ENCODE peak calls at places on chromosomes 11 and 22, in five cellular contexts. L is mesendoderm; R is CD4-positive, alpha-beta T cell; D is pancreas; M is colonic mucosa. G is an unnamed sample.

GRCh38 chr22:39215430-39216142 is 29.2 kb downstream of the PDGFB start:
- DNase-seq in D (peak; percentile 10), L (peak; percentile 64), M (no peak), R (no peak), G (no peak)

GRCh38 chr22:50236731-50237409 is 8.0 kb downstream of the TUBGCP6 start:
- DNase-seq in D (no peak), M (no peak), R (no peak), L (peak; percentile 36), G (no peak)

GRCh38 chr11:124902616-124903015 is 5.0 kb upstream of the ROBO4 start:
- DNase-seq in M (no peak), L (no peak), D (no peak), R (no peak), G (no peak)

GRCh38 chr11:18774801-18775200 is 16.8 kb downstream of the PTPN5 start:
- DNase-seq in D (no peak), L (no peak), M (no peak), R (no peak), G (no peak)

GRCh38 chr11:107044503-107044902 is 26.2 kb upstream of the GUCY1A2 start:
- DNase-seq in R (no peak), L (no peak), M (no peak), D (no peak), G (no peak)

GRCh38 chr11:34749666-34750659 is 129.1 kb downstream of the EHF start:
- DNase-seq in R (no peak), M (no peak), D (no peak), L (no peak), G (no peak)

GRCh38 chr22:40979871-40980270 is 28.7 kb downstream of the RBX1 start:
- DNase-seq in D (no peak), R (no peak), L (no peak), M (no peak), G (no peak)

GRCh38 chr22:25696763-25697710 is 45.0 kb upstream of the MYO18B start:
- DNase-seq in D (no peak), L (no peak), R (no peak), M (no peak), G (no peak)

GRCh38 chr22:24952837-24953293 is 349 bp downstream of the KIAA1671 start:
- DNase-seq in L (peak; percentile 93), M (peak; percentile 59), D (no peak), R (no peak), G (no peak)

GRCh38 chr22:38751422-38752346 is 4.1 kb downstream of the SUN2 start:
- DNase-seq in D (no peak), L (no peak), M (peak; percentile 52), R (peak; percentile 61), G (peak; percentile 86)

GRCh38 chr11:78660451-78660850 is 85.8 kb upstream of the NARS2 start:
- DNase-seq in R (no peak), M (no peak), D (no peak), L (no peak), G (no peak)

GRCh38 chr11:118912742-118913410 is 12.8 kb downstream of the BCL9L start:
- DNase-seq in R (no peak), L (peak; percentile 73), M (peak; percentile 66), D (peak; percentile 40), G (no peak)

GRCh38 chr22:26065847-26066246 is 103.4 kb upstream of the SEZ6L start:
- DNase-seq in M (no peak), L (peak; percentile 73), D (no peak), R (no peak), G (no peak)

GRCh38 chr22:44965171-44965570 is 44.6 kb downstream of the PHF21B start:
- DNase-seq in L (no peak), R (no peak), D (no peak), M (no peak), G (no peak)

GRCh38 chr11:86738615-86739014 is 61.7 kb upstream of the PRSS23 start:
- DNase-seq in L (no peak), D (no peak), R (no peak), M (no peak), G (no peak)

GRCh38 chr11:65334696-65335295 is 1.1 kb downstream of the DPF2 start:
- DNase-seq in D (no peak), M (no peak), R (no peak), L (no peak), G (no peak)

GRCh38 chr11:9825315-9825714 is 161.4 kb downstream of the SWAP70 start:
- DNase-seq in M (no peak), R (no peak), L (no peak), D (no peak), G (no peak)

GRCh38 chr22:34493471-34493870 is 572.5 kb upstream of the ISX start:
- DNase-seq in M (no peak), D (no peak), L (no peak), R (no peak), G (no peak)

GRCh38 chr11:68549789-68550484 is 89.4 kb downstream of the PPP6R3 start:
- DNase-seq in M (no peak), L (no peak), D (no peak), R (no peak), G (no peak)

GRCh38 chr22:49668402-49668801 is 159.3 kb downstream of the BRD1 start:
- DNase-seq in D (no peak), M (no peak), R (no peak), L (no peak), G (no peak)

DNA sequence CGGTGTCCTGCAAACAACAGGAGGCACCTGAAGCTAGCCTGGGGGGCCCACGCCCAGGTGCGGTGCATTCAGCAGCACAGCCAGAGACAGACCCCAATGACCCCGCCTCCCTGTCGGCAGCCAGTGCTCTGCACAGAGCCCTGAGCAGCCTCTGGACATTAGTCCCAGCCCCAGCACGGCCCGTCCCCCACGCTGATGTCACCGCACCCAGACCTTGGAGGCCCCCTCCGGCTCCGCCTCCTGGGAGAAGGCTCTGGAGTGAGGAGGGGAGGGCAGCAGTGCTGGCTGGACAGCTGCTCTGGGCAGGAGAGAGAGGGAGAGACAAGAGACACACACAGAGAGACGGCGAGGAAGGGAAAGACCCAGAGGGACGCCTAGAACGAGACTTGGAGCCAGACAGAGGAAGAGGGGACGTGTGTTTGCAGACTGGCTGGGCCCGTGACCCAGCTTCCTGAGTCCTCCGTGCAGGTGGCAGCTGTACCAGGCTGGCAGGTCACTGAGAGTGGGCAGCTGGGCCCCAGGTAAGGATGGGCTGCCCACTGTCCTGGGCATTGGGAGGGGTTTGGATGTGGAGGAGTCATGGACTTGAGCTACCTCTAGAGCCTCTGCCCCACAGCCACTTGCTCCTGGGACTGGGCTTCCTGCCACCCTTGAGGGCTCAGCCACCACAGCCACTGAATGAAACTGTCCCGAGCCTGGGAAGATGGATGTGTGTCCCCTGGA is at the start of gene MYO7A:
- DNase-seq in M (peak; percentile 61), R (no peak), D (peak; percentile 93), L (peak; percentile 57), G (no peak)
- H3K27me3 ChIP-seq in M (no peaks in the 10 kb centered on the region), R (peaks cover 3% of the 10 kb centered on the region), D (no peaks in the 10 kb centered on the region), L (no peaks in the 10 kb centered on the region), G (no peaks in the 10 kb centered on the region)

DNA sequence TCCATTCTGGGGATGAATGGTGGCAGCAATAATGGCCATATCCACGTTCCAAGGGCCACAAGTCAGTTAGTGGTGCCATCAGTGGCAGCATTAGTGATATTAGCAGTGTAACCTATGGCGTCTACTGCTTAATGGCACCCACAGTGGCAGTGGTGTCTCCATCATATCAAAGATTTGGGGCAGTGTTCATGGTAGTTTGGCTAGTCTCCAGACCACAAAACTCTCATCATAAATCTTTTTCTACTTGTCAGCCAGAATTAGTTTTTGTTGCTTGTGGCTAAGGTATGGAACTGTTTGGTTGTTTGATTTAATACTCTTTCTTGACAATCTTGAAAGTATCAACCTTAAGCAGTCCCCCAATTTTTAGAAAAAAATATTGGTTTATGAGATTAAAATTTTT is 45.1 kb upstream of the DEUP1 start:
- DNase-seq in D (no peak), R (no peak), M (no peak), L (no peak), G (no peak)
- H3K27me3 ChIP-seq in D (no peaks in the 10 kb centered on the region), R (no peaks in the 10 kb centered on the region), M (no peaks in the 10 kb centered on the region), L (no peaks in the 10 kb centered on the region), G (no peaks in the 10 kb centered on the region)

DNA sequence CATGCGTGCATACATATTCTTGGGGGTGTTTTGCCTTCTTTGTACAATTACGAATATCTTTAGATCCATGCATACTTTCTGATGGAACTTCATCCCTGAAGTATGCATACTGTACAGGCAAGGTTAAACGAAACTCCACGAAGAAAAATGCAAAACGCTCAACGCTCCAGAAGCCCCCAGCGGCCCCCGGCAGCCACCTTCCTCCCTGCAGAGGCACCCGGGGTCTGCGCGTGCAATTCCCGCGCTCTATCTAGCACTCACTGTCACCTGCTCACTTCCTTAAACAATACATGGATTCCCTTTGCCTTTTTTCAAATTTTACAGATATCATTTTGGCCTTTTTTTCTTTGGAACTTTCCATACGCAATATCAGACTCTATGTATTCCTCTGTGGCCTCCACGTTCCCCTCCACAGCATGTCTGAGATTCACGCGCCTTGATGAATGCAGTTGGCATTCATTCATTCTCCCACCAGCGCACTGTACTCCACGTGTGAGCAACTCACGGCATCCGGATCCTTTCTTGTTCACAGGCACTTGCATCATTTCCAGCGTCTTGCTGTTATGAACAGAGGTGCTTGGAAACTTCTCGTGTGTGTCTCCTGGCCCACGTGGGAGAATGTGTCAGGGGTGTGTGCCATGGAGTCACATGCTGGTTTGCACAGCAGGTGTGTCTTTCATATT is 214.3 kb downstream of the CTTN start:
- DNase-seq in L (no peak), D (no peak), R (no peak), M (no peak), G (no peak)
- H3K27me3 ChIP-seq in L (no peaks in the 10 kb centered on the region), D (no peaks in the 10 kb centered on the region), R (no peaks in the 10 kb centered on the region), M (no peaks in the 10 kb centered on the region), G (no peaks in the 10 kb centered on the region)

GRCh38 chr22:22344430-22344829 is 99.8 kb downstream of the VPREB1 start:
- DNase-seq in L (no peak), D (no peak), M (no peak), R (no peak), G (no peak)

GRCh38 chr22:22341736-22342135 is 97.2 kb downstream of the VPREB1 start:
- DNase-seq in L (no peak), D (no peak), M (no peak), R (no peak), G (no peak)

GRCh38 chr22:22343603-22344276 is 99.2 kb downstream of the VPREB1 start:
- DNase-seq in R (no peak), M (peak; percentile 19), L (no peak), D (no peak), G (no peak)

GRCh38 chr22:22345781-22346180 is 101.2 kb downstream of the VPREB1 start:
- DNase-seq in R (no peak), D (no peak), L (no peak), M (no peak), G (no peak)

DNA sequence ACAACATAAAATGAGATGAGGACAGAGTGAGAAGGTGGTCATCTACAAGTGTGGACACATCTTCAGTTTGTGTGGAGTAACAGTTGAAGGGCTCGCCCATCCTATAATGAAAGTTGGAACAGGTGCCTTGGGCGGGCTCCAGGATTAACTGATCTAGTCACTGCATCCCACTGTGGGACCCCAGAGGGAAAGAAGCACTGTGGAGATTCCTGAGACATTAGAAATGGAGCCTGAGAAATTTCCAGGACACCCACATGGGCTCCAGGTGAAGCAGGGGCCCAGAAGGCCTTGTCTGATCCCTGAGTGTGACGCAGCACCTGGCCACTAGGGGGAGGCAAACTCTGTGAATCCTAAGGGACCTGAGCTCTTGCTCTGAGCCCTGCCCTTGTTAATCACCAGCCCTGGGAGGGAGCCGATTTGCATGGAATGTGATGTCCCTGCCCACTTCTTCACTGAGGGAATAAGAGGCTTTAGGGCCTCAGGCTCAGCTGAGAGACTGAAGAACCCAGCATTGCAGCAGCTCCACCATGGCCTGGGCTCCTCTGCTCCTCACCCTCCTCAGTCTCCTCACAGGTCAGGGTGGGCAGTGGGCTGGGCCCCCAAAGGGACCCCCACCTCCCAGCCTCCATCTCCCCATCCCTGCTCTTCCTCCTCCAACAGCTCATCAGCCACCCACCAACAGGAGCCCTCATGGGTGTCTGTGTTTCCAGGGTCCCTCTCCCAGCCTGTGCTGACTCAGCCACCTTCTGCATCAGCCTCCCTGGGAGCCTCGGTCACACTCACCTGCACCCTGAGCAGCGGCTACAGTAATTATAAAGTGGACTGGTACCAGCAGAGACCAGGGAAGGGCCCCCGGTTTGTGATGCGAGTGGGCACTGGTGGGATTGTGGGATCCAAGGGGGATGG is 98.4 kb downstream of the VPREB1 start:
- DNase-seq in D (peak; percentile 80), L (peak; percentile 95), M (peak; percentile 90), R (peak; percentile 56), G (peak; percentile 40)
- H3K27me3 ChIP-seq in D (no peaks in the 10 kb centered on the region), L (peaks cover 5% of the 10 kb centered on the region), M (no peaks in the 10 kb centered on the region), R (no peaks in the 10 kb centered on the region), G (peaks cover 5% of the 10 kb centered on the region)